ENCODE peak calls at places on chromosomes 11 and 22, in five cellular contexts. O is adrenal gland, H is right cardiac atrium, J is AG04450, D is ovary. E is an unnamed sample.

GRCh38 chr11:40338739-40339138 is 1120.7 kb downstream of the LRRC4C start:
- DNase-seq in O (no peak), H (no peak), J (peak), D (no peak), E (no peak)

GRCh38 chr11:10160350-10160749 is 133.7 kb downstream of the SBF2 start:
- DNase-seq in O (no peak), H (no peak), J (no peak), D (no peak), E (no peak)

GRCh38 chr11:77141475-77141874 is 13.4 kb downstream of the MYO7A start:
- DNase-seq in O (no peak), H (no peak), J (no peak), D (no peak), E (no peak)

GRCh38 chr11:130415719-130416536 is 12.5 kb downstream of the ADAMTS8 start:
- DNase-seq in O (no peak), H (no peak), J (no peak), D (no peak), E (no peak)

GRCh38 chr11:2471048-2471803 is 26.4 kb downstream of the KCNQ1 start:
- DNase-seq in O (peak), H (no peak), J (no peak), D (no peak), E (no peak)

GRCh38 chr22:46588279-46589140 is 31.7 kb upstream of the GRAMD4 start:
- DNase-seq in O (no peak), H (peak), J (no peak), D (no peak), E (peak)

GRCh38 chr11:68040121-68040956 is 1.5 kb downstream of the TCIRG1 start:
- DNase-seq in O (peak), H (peak), J (peak), D (peak), E (peak)

GRCh38 chr22:19819911-19820879 is 34.5 kb downstream of the GNB1L start:
- DNase-seq in O (peak), H (no peak), J (no peak), D (peak), E (no peak)

GRCh38 chr11:12767022-12767421 is 92.8 kb downstream of the TEAD1 start:
- DNase-seq in O (no peak), H (no peak), J (no peak), D (no peak), E (no peak)

GRCh38 chr11:21810650-21811049 is 382.2 kb upstream of the ANO5 start:
- DNase-seq in O (no peak), H (no peak), J (no peak), D (no peak), E (no peak)

GRCh38 chr22:16974298-16975084 is 33.5 kb downstream of the GAB4 start:
- DNase-seq in O (no peak), H (no peak), J (no peak), D (no peak), E (no peak)

GRCh38 chr11:78667462-78667861 is 92.8 kb upstream of the NARS2 start:
- DNase-seq in O (no peak), H (no peak), J (no peak), D (no peak), E (no peak)

GRCh38 chr11:62393735-62394134 is 25.1 kb upstream of the SCGB1A1 start:
- DNase-seq in O (no peak), H (no peak), J (no peak), D (no peak), E (no peak)

GRCh38 chr11:16347928-16348685 is 8.2 kb downstream of the SOX6 start:
- DNase-seq in O (no peak), H (no peak), J (no peak), D (no peak), E (no peak)

GRCh38 chr11:1230456-1231395 is 7.9 kb downstream of the MUC5B start:
- DNase-seq in O (peak), H (peak), J (no peak), D (no peak), E (peak)

GRCh38 chr11:46378811-46379482 is 2.5 kb upstream of the MDK start:
- DNase-seq in O (no peak), H (peak), J (no peak), D (no peak), E (no peak)

GRCh38 chr11:17389205-17389956 is 922 bp upstream of the KCNJ11 start:
- DNase-seq in O (peak), H (peak), J (no peak), D (peak), E (peak)

GRCh38 chr11:19846654-19847330 is 134.2 kb downstream of the NAV2 start:
- DNase-seq in O (no peak), H (peak), J (no peak), D (peak), E (peak)

GRCh38 chr11:64125676-64126075 is 40.2 kb downstream of the MACROD1 start:
- DNase-seq in O (no peak), H (no peak), J (no peak), D (no peak), E (no peak)

GRCh38 chr22:44186121-44186510 is 5.4 kb downstream of the PARVG start:
- DNase-seq in O (no peak), H (no peak), J (no peak), D (no peak), E (no peak)

GRCh38 chr22:31212783-31213626 is 907 bp downstream of the LIMK2 start:
- DNase-seq in O (no peak), H (peak), J (no peak), D (no peak), E (no peak)

GRCh38 chr22:44221710-44222475 is 41.2 kb downstream of the PARVG start:
- DNase-seq in O (no peak), H (no peak), J (no peak), D (no peak), E (no peak)

GRCh38 chr22:46196268-46196667 is 45.9 kb downstream of the PPARA start:
- DNase-seq in O (peak), H (peak), J (no peak), D (no peak), E (peak)

GRCh38 chr11:76558891-76559290 is 111.7 kb downstream of the LRRC32 start:
- DNase-seq in O (no peak), H (no peak), J (no peak), D (no peak), E (no peak)

GRCh38 chr11:37972691-37973090 is 1374.7 kb upstream of the RAG2 start:
- DNase-seq in O (no peak), H (no peak), J (no peak), D (no peak), E (no peak)

GRCh38 chr22:41511521-41511968 is 32.7 kb downstream of the POLR3H start:
- DNase-seq in O (no peak), H (peak), J (no peak), D (no peak), E (peak)
- H3K27ac ChIP-seq in O (no peak), H (peak), J (no peak), D (no peak), E (no peak)

DNA sequence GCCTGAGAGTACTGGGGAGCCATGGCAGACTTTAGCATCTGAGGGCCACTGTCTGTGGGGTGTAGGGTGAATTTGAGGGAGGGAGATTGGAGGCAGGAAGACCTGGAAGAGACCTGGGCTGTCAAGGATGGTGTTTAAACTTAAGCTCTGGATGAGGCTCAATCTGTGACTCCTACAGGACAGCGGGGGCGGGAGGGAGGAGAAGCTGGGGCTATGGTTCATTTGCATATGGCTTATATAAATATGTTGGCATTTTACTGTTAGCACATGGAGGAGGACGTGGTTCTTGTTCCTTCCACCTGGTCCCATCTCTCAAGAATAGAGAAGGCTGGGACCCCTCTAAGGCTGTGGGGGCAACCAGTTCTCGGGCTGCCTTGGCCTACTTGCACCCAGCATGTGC is 81.5 kb downstream of the PDE2A start:
- DNase-seq in O (no peak), H (peak), J (no peak), D (no peak), E (no peak)
- H3K27ac ChIP-seq in O (no peak), H (no peak), J (no peak), D (no peak), E (no peak)

GRCh38 chr11:73217131-73217809 is 811 bp upstream of the P2RY2 start:
- DNase-seq in O (peak), H (peak), J (no peak), D (peak), E (no peak)
- H3K27ac ChIP-seq in O (peak), H (no peak), J (no peak), D (no peak), E (peak)

DNA sequence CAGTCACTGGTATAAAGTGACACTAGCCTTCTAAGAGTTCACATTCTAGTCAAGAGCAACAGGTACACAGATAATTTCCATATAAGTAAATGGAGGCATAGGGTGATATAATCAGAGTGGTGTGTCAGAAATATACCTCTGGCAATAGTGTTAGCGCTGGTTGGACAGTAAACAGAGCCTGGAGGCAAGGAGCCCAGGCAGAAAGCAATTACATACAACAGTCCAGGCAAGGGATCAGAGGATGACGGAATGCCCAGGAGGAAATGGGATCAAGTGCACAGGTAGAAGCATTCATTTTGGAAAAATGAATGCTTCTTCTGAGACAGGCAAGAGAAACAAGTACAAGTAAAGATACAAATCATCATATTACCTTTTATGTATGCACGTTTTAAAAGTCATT is 36.2 kb upstream of the MMP13 start:
- DNase-seq in O (no peak), H (no peak), J (no peak), D (no peak), E (no peak)
- H3K27ac ChIP-seq in O (no peak), H (no peak), J (no peak), D (no peak), E (no peak)